ENCODE peak calls at places on chromosomes 1 and 21, in five cellular contexts. T is CD8-positive, alpha-beta memory T cell; L is IMR-90; X is nephron progenitor cell; E is left colon. M is an unnamed sample.

GRCh38 chr21:38377165-38378093 is 120.6 kb downstream of the KCNJ15 start:
- DNase-seq in T (no peak), E (no peak), X (no peak), L (no peak), M (no peak)

GRCh38 chr1:88488277-88488676 is 195.8 kb upstream of the PKN2 start:
- DNase-seq in X (no peak), L (peak), T (no peak), E (no peak), M (no peak)

GRCh38 chr1:71834570-71835441 is 447.5 kb downstream of the NEGR1 start:
- DNase-seq in T (no peak), X (no peak), E (peak), L (peak), M (no peak)

GRCh38 chr1:40391688-40392145 is 18.2 kb downstream of the SMAP2 start:
- DNase-seq in E (no peak), T (no peak), X (no peak), L (no peak), M (no peak)

GRCh38 chr21:40208206-40208950 is 341.1 kb downstream of the PCP4 start:
- DNase-seq in T (no peak), X (no peak), L (no peak), E (no peak), M (no peak)

GRCh38 chr1:40435471-40435870 is 14.8 kb upstream of the ZFP69B start:
- DNase-seq in E (no peak), L (peak), T (no peak), X (no peak), M (no peak)

GRCh38 chr1:70458120-70458519 is 47.1 kb downstream of the CTH start:
- DNase-seq in T (no peak), X (no peak), L (no peak), E (no peak), M (no peak)

GRCh38 chr1:35573776-35574654 is 901 bp downstream of the TFAP2E start:
- DNase-seq in X (peak), E (no peak), T (no peak), L (no peak), M (peak)

GRCh38 chr1:236020359-236021000 is 44.4 kb downstream of the NID1 start:
- DNase-seq in T (no peak), L (no peak), X (no peak), E (no peak), M (no peak)

GRCh38 chr1:182122265-182122664 is 60.8 kb upstream of the ZNF648 start:
- DNase-seq in T (no peak), X (no peak), E (no peak), L (no peak), M (no peak)

GRCh38 chr1:186193224-186193623 is 181.8 kb downstream of the TPR start:
- DNase-seq in L (no peak), T (no peak), E (no peak), X (no peak), M (no peak)

GRCh38 chr1:58090640-58091039 is 455.9 kb downstream of the OMA1 start:
- DNase-seq in T (no peak), L (no peak), X (no peak), E (no peak), M (no peak)

GRCh38 chr1:181789395-181789794 is 272.1 kb downstream of the ZNF648 start:
- DNase-seq in X (no peak), E (no peak), T (no peak), L (no peak), M (no peak)

GRCh38 chr1:1135339-1136111 is 19.6 kb upstream of the C1orf159 start:
- DNase-seq in E (no peak), T (no peak), L (no peak), X (no peak), M (no peak)

GRCh38 chr1:248838357-248839167 is 538 bp downstream of the ZNF672 start:
- DNase-seq in X (peak), L (peak), E (peak), T (peak), M (peak)

GRCh38 chr1:29148656-29149491 is 25.2 kb upstream of the TMEM200B start:
- DNase-seq in E (no peak), L (no peak), T (no peak), X (no peak), M (no peak)

GRCh38 chr1:117527566-117528102 is 78.2 kb upstream of the TENT5C start:
- DNase-seq in T (no peak), E (no peak), L (peak), X (no peak), M (no peak)

GRCh38 chr1:210523830-210524229 is 195.1 kb downstream of the HHAT start:
- DNase-seq in E (no peak), L (no peak), X (no peak), T (no peak), M (no peak)

GRCh38 chr1:10692401-10693021 is 103.9 kb downstream of the CASZ1 start:
- DNase-seq in E (peak), L (no peak), X (peak), T (peak), M (no peak)

M was measured in suprapubic skin.